ENCODE peak calls at places on chromosomes 4 and X, in eight cellular contexts. C, E, O, V, N, F, W and A are unnamed samples.

GRCh38 chr4:673349-674091 is 556 bp downstream of the ATP5ME start:
- DNase-seq in C (no peak), E (no peak), O (peak), V (peak), N (no peak), F (peak), W (peak), A (peak)

GRCh38 chr4:28369504-28369903 is 1508.9 kb downstream of the STIM2 start:
- DNase-seq in C (no peak), E (no peak), O (no peak), V (no peak), N (no peak), F (no peak), W (no peak), A (no peak)

GRCh38 chrX:103918050-103918449 is 44.4 kb upstream of the TMSB15B start:
- DNase-seq in C (peak), E (peak), O (no peak), V (no peak), N (no peak), F (peak), W (peak), A (no peak)

GRCh38 chrX:147468600-147468999 is 443.1 kb upstream of the FMR1 start:
- DNase-seq in C (no peak), E (no peak), O (no peak), V (no peak), N (no peak), F (no peak), W (no peak), A (no peak)

GRCh38 chr4:67036791-67037190 is 508.5 kb downstream of the CENPC start:
- DNase-seq in C (no peak), E (no peak), O (no peak), V (no peak), N (no peak), F (no peak), W (no peak), A (no peak)

GRCh38 chr4:53854991-53855885 is 209.2 kb downstream of the CHIC2 start:
- DNase-seq in C (no peak), E (no peak), O (no peak), V (no peak), N (no peak), F (no peak), W (no peak), A (no peak)

GRCh38 chrX:129654652-129655546 is at the start of gene APLN:
- DNase-seq in C (no peak), E (peak), O (peak), V (peak), N (peak), F (peak), W (peak), A (no peak)

GRCh38 chrX:108224727-108225455 is 133.3 kb downstream of the ATG4A start:
- DNase-seq in C (peak), E (peak), O (no peak), V (no peak), N (no peak), F (no peak), W (no peak), A (no peak)

GRCh38 chr4:11589676-11590075 is 161.0 kb upstream of the HS3ST1 start:
- DNase-seq in C (no peak), E (no peak), O (no peak), V (no peak), N (no peak), F (no peak), W (no peak), A (no peak)

GRCh38 chr4:108370826-108371225 is 202.1 kb upstream of the LEF1 start:
- DNase-seq in C (no peak), E (no peak), O (no peak), V (no peak), N (no peak), F (no peak), W (no peak), A (no peak)
- H3K4me3 ChIP-seq in C (no peak), E (no peak), O (no peak), V (no peak), N (no peak), F (no peak), W (no peak), A (no peak)

GRCh38 chr4:38677466-38677865 is 13.5 kb downstream of the KLF3 start:
- DNase-seq in C (no peak), E (no peak), O (no peak), V (no peak), N (no peak), F (no peak), W (no peak), A (no peak)
- TF ChIP-seq CTCF in C (no peak), E (no peak), O (no peak), V (no peak), N (no peak), F (no peak), W (no peak), A (no peak)

GRCh38 chr4:70666369-70666768 is at the start of gene JCHAIN:
- DNase-seq in C (no peak), E (peak), O (no peak), V (no peak), N (no peak), F (no peak), W (no peak), A (no peak)
- H3K4me3 ChIP-seq in C (no peak), E (peak), O (no peak), V (no peak), N (no peak), F (no peak), W (no peak), A (no peak)

DNA sequence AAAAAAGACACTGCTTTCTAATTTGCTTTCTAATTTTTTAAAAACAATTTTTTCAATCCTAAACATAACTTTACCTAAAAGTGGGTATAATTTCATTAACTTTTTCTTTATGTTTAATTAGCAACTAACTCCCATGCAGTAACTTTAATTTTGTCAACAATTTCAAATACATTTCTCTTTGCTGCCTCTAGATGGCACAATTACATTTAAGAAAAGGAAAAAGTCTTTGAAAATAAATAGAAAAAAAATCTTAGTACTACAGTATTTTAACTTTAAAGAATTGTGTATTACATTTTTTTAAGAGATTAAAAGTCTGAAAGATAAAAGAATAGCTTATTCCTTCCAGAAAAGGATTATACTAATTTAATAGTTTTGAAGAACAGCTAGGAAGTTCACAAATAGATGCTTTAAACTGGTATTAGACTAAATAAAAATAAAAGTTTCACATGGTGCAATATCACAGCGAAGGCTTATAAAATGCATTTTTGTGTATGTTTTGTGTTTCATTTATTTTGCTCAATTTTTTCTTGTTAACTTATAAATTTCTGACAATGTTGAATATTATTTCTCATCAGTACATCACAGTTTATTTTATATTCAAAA is 105.1 kb downstream of the ADGRA3 start:
- DNase-seq in C (no peak), E (peak), O (no peak), V (no peak), N (no peak), F (no peak), W (no peak), A (no peak)
- TF ChIP-seq CTCF in C (peak), E (peak), O (peak), V (no peak), N (peak), F (peak), W (peak), A (peak)

GRCh38 chr4:65635051-65635821 is 35.1 kb downstream of the EPHA5 start:
- DNase-seq in C (no peak), E (no peak), O (no peak), V (no peak), N (no peak), F (no peak), W (no peak), A (no peak)
- H3K4me3 ChIP-seq in C (no peak), E (no peak), O (no peak), V (no peak), N (no peak), F (no peak), W (no peak), A (no peak)

DNA sequence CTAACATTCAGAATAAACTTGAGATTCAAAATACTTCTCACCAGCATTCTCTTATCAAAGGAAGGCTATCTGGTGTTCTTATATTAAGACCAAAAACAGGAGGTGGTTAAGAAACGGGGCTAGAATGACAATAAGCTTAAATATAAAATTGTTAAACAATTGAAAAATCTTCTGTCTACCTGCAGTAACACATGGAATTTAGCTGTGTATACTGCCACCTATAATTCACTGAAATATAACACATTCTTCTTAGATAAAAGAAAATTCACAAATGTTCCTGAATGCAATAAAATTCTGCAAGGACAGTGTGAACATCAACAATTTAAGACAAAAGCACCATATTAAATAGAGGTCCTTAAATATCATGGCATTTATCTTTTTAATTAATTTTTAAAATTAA is 11.5 kb upstream of the PCDH10 start:
- DNase-seq in C (no peak), E (no peak), O (no peak), V (no peak), N (no peak), F (no peak), W (no peak), A (no peak)
- TF ChIP-seq CTCF in C (no peak), E (no peak), O (no peak), V (no peak), N (no peak), F (no peak), W (no peak), A (no peak)

DNA sequence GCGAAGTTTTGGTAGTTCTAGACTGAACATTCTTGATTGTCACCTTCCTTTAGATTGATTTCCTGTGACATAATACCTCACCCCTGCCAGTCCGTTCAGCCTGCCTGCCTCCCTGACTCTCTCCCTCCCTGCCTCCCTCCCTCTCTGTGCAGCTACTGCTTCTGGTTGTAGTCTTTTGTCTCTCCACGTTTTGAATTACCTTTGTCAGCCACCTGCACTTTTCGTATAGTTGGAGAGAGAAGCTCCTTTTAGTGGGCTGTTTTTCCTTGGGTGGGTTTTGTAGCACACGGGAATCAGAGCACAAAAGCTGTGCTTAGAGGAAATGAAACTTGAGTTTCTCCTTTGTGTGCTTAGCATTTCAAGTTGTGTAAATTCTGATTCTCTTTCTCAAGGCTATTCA is 32.6 kb upstream of the MSMO1 start:
- DNase-seq in C (no peak), E (no peak), O (no peak), V (no peak), N (no peak), F (no peak), W (no peak), A (peak)
- H3K4me3 ChIP-seq in C (no peak), E (no peak), O (no peak), V (no peak), N (no peak), F (no peak), W (no peak), A (no peak)

DNA sequence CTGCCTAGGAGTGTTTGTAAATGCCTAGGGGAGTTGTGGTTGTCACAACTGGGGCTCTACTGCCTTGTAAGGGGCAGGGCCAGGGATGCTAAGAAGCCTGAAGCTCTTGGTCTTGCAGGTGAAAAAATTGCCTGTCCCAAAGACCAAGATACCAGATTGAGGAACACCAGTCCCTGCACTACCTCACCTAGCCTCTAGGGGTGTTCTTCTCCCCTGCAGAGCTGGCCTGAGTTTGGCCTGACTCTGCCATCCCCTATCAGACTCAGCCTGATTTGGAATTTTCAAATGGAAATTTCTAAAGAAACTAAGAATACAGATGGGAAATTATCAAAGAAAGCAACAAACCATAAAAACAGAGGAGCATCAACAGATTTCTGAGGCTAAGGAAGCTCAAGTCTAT is 90.4 kb downstream of the ZC4H2 start:
- DNase-seq in C (no peak), E (no peak), O (no peak), V (peak), N (no peak), F (no peak), W (no peak), A (no peak)
- TF ChIP-seq CTCF in C (no peak), E (peak), O (no peak), V (peak), N (peak), F (no peak), W (peak), A (peak)